ENCODE peak calls at places on chromosomes 1 and 21, in six cellular contexts. T, W, H, B, U and F are unnamed samples.

GRCh38 chr1:241837901-241838300 is 10.1 kb upstream of the EXO1 start:
- DNase-seq in T (peak), W (no peak), H (no peak), B (no peak), U (no peak), F (peak)

GRCh38 chr1:187517508-187517907 is 688.8 kb downstream of the PLA2G4A start:
- DNase-seq in T (no peak), W (no peak), H (no peak), B (no peak), U (no peak), F (no peak)

GRCh38 chr1:4178501-4178900 is 278.4 kb upstream of the C1orf174 start:
- DNase-seq in T (no peak), W (peak), H (peak), B (no peak), U (no peak), F (no peak)

GRCh38 chr21:26041441-26042180 is 129.0 kb downstream of the APP start:
- DNase-seq in T (peak), W (no peak), H (no peak), B (peak), U (no peak), F (peak)

GRCh38 chr1:80054129-80054528 is 1047.6 kb upstream of the ADGRL4 start:
- DNase-seq in T (peak), W (no peak), H (no peak), B (no peak), U (no peak), F (peak)

GRCh38 chr21:38170283-38170682 is 86.5 kb upstream of the KCNJ15 start:
- DNase-seq in T (peak), W (no peak), H (no peak), B (no peak), U (peak), F (peak)

GRCh38 chr1:113073457-113073950 is 506 bp downstream of the LRIG2 start:
- DNase-seq in T (peak), W (peak), H (peak), B (no peak), U (peak), F (peak)

GRCh38 chr1:223774133-223774811 is 61.9 kb downstream of the CAPN2 start:
- DNase-seq in T (no peak), W (no peak), H (peak), B (no peak), U (no peak), F (no peak)

GRCh38 chr1:171343727-171344472 is 29.9 kb downstream of the FMO4 start:
- DNase-seq in T (no peak), W (no peak), H (no peak), B (no peak), U (no peak), F (no peak)

GRCh38 chr21:31366825-31367224 is 22.8 kb upstream of the TIAM1 start:
- DNase-seq in T (peak), W (peak), H (no peak), B (no peak), U (peak), F (peak)

GRCh38 chr1:56799605-56800398 is 19.4 kb downstream of the FYB2 start:
- DNase-seq in T (peak), W (no peak), H (no peak), B (no peak), U (no peak), F (peak)

GRCh38 chr1:201054030-201054635 is 30.6 kb upstream of the KIF21B start:
- DNase-seq in T (no peak), W (no peak), H (no peak), B (no peak), U (no peak), F (no peak)

GRCh38 chr1:156795787-156796186 is 20.9 kb downstream of the SH2D2A start:
- DNase-seq in T (no peak), W (no peak), H (peak), B (no peak), U (no peak), F (no peak)

GRCh38 chr1:234571692-234572091 is 38.3 kb downstream of the IRF2BP2 start:
- DNase-seq in T (no peak), W (no peak), H (peak), B (peak), U (no peak), F (no peak)

GRCh38 chr1:194813109-194813508 is 1626.7 kb upstream of the B3GALT2 start:
- DNase-seq in T (peak), W (no peak), H (no peak), B (no peak), U (no peak), F (no peak)

GRCh38 chr1:109763646-109764415 is at the start of gene EPS8L3:
- DNase-seq in T (no peak), W (no peak), H (peak), B (peak), U (peak), F (no peak)

GRCh38 chr1:66350001-66350547 is 183.9 kb upstream of the SGIP1 start:
- DNase-seq in T (peak), W (no peak), H (no peak), B (no peak), U (peak), F (peak)

GRCh38 chr1:166972827-166973226 is 2.5 kb downstream of the ILDR2 start:
- DNase-seq in T (no peak), W (no peak), H (no peak), B (no peak), U (no peak), F (no peak)

GRCh38 chr1:19202396-19202795 is 7.7 kb downstream of the UBR4 start:
- DNase-seq in T (no peak), W (no peak), H (no peak), B (no peak), U (no peak), F (no peak)

GRCh38 chr1:172897738-172898137 is 153.0 kb downstream of the TNFSF18 start:
- DNase-seq in T (peak), W (no peak), H (no peak), B (no peak), U (no peak), F (peak)

GRCh38 chr1:232226197-232226681 is 403.7 kb downstream of the SIPA1L2 start:
- DNase-seq in T (peak), W (no peak), H (no peak), B (no peak), U (no peak), F (peak)

GRCh38 chr1:176950736-176951308 is 213.7 kb downstream of the ASTN1 start:
- DNase-seq in T (no peak), W (no peak), H (no peak), B (no peak), U (no peak), F (no peak)

GRCh38 chr1:176959461-176959860 is 205.1 kb downstream of the ASTN1 start:
- DNase-seq in T (no peak), W (no peak), H (no peak), B (no peak), U (no peak), F (no peak)

GRCh38 chr1:176957603-176958002 is 206.9 kb downstream of the ASTN1 start:
- DNase-seq in T (no peak), W (no peak), H (no peak), B (no peak), U (no peak), F (no peak)

GRCh38 chr1:176949033-176949662 is 215.4 kb downstream of the ASTN1 start:
- DNase-seq in T (peak), W (no peak), H (no peak), B (peak), U (peak), F (peak)

GRCh38 chr1:176954242-176954641 is 210.3 kb downstream of the ASTN1 start:
- DNase-seq in T (no peak), W (no peak), H (no peak), B (no peak), U (no peak), F (no peak)
- TF ChIP-seq CTCF in T (peak), W (no peak), H (no peak), B (no peak), U (no peak), F (no peak)

DNA sequence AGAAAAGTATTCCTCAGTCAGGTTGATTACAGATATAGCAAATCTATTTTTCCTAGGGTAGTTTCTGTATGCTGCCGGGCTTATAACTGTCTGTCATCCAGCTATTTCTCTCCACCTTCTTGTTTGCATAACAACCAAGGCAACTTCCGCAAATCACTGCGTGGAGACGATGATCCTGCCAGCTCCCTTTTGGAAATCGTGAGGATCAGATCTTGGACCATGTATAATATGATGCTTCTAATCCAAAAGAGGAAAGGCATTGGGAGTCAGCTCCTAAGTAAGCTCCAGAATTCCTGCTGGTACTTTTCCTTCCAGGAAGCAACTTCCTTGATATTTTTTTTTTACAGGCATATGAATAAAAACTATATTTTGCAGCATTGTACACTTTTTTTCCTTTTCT is 445 bp upstream of the RGS4 start:
- DNase-seq in T (peak), W (no peak), H (peak), B (no peak), U (no peak), F (peak)
- H3K4me3 ChIP-seq in T (peak), W (no peak), H (peak), B (peak), U (peak), F (peak)

GRCh38 chr1:155176544-155177071 is 3.0 kb downstream of the TRIM46 start:
- DNase-seq in T (peak), W (peak), H (peak), B (peak), U (peak), F (peak)

GRCh38 chr1:155175281-155175926 is 1.8 kb downstream of the TRIM46 start:
- DNase-seq in T (no peak), W (no peak), H (no peak), B (peak), U (peak), F (no peak)

GRCh38 chr1:155177192-155177917 is 3.7 kb downstream of the TRIM46 start:
- DNase-seq in T (peak), W (peak), H (peak), B (no peak), U (peak), F (no peak)

GRCh38 chr1:155174334-155175280 is 958 bp downstream of the TRIM46 start:
- DNase-seq in T (peak), W (no peak), H (peak), B (peak), U (peak), F (no peak)

DNA sequence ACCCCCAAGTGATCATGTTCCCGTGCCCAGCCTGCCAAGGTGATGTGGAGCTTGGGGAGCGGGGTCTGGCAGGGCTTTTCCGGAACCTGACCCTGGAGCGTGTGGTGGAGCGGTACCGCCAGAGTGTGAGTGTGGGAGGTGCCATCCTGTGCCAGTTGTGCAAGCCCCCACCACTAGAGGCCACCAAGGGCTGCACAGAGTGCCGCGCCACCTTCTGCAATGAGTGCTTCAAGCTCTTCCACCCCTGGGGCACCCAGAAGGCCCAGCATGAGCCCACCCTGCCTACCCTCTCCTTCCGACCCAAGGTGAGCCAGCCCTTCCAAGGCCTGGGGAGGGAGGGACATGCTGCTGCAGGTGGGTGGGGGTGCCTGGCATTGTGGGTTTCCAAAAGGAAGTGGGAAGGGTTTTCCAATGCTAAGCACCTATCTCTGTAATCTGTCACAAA is 2.3 kb downstream of the TRIM46 start:
- DNase-seq in T (peak), W (no peak), H (no peak), B (peak), U (peak), F (no peak)
- TF ChIP-seq CTCF in T (no peak), W (no peak), H (no peak), B (peak), U (no peak), F (no peak)

GRCh38 chr1:192053661-192054060 is 104.6 kb upstream of the RGS18 start:
- DNase-seq in T (no peak), W (no peak), H (no peak), B (no peak), U (no peak), F (no peak)
- H3K4me3 ChIP-seq in T (no peak), W (no peak), H (no peak), B (no peak), U (no peak), F (no peak)

DNA sequence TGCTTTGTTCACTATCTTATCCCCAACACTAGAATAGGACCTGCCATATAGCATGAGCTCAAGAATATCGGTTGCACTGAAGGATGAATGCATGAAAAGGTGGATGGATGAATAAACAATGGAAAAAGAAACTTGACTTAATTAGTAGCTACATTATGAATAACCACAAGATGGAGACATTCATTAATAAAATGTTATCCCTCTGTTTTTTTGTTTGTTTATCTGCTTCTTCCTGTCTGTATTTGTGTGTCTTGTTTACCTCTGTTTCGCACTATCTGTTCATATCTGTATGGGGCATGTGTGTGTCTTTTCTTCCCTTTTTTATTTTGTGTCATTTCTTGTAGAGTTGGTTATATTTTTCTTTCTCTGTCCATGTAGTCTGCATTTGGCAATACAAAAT is 1.1 kb upstream of the OR14I1 start:
- DNase-seq in T (no peak), W (no peak), H (no peak), B (no peak), U (no peak), F (no peak)
- TF ChIP-seq CTCF in T (peak), W (no peak), H (no peak), B (no peak), U (no peak), F (no peak)

GRCh38 chr1:31787786-31788137 is 23.6 kb upstream of the ADGRB2 start:
- DNase-seq in T (no peak), W (no peak), H (no peak), B (no peak), U (no peak), F (no peak)
- H3K4me3 ChIP-seq in T (peak), W (no peak), H (peak), B (peak), U (peak), F (no peak)

DNA sequence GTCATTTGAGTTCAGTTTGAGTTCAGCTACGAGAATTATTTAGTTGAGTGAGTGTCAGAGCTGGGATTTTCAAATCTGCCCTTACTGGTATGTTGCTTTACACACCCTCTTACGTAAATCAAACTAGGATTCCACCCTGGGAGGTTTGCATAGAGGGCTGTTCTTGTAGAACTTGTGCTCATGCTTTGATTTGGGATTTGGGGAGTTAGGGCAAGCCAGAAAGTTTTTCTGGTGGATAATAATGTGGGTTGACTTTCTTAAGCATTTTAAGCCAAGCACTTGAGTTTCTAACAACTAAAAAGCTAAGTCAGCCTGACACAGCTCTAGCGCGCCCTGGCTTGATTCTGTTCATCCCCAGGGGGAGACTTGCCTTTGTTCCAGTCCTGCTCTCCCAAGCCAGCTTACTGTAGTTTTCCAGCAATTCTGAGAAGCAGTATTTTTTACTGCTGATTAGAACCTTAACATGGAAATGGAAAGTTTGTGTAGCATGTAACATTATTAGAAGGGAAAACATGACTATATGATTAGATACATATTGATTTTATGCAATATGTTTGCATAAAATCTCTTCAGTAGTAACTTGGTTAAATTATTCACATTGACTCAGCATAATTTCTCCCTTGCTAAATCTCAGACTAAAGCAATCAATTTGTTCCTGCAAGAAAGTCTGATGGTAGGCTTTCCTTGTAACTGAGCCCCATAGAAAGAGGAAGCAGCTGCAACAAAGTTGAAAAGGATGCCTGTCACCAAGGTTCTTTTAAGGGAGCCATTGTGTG is 11.1 kb upstream of the PGD start:
- DNase-seq in T (peak), W (no peak), H (no peak), B (no peak), U (no peak), F (peak)
- TF ChIP-seq CTCF in T (no peak), W (no peak), H (no peak), B (no peak), U (no peak), F (no peak)

GRCh38 chr1:158818991-158819405 is 12.2 kb upstream of the MNDA start:
- DNase-seq in T (no peak), W (no peak), H (no peak), B (no peak), U (no peak), F (peak)
- H3K4me3 ChIP-seq in T (no peak), W (no peak), H (no peak), B (no peak), U (no peak), F (no peak)

GRCh38 chr1:1788136-1788535 is 9.9 kb upstream of the NADK start:
- DNase-seq in T (no peak), W (no peak), H (no peak), B (peak), U (no peak), F (no peak)

GRCh38 chr1:1784933-1785332 is 6.7 kb upstream of the NADK start:
- DNase-seq in T (no peak), W (no peak), H (no peak), B (no peak), U (no peak), F (no peak)

GRCh38 chr1:1785666-1786065 is 7.4 kb upstream of the NADK start:
- DNase-seq in T (no peak), W (no peak), H (no peak), B (no peak), U (no peak), F (no peak)

GRCh38 chr1:1787206-1787605 is 8.9 kb upstream of the NADK start:
- DNase-seq in T (no peak), W (no peak), H (no peak), B (no peak), U (no peak), F (no peak)

GRCh38 chr1:1788646-1789431 is 10.6 kb upstream of the NADK start:
- DNase-seq in T (peak), W (no peak), H (no peak), B (peak), U (peak), F (peak)
- TF ChIP-seq CTCF in T (peak), W (no peak), H (no peak), B (peak), U (no peak), F (peak)